ENCODE peak calls at places on chromosomes 6 and 20, in ten cellular contexts. One of them, this sample, is unnamed.

GRCh38 chr20:38673731-38674177 is 50.5 kb upstream of the SLC32A1 start:
- DNase-seq in HCT116: no peak
- DNase-seq in GM13977: no peak
- DNase-seq in progenitor cell of endocrine pancreas: no peak
- DNase-seq in activated B cell treated with CpG ODN at 0.5 μM for 24 hours: peak
- DNase-seq in Peyer's patch: no peak
- DNase-seq in thyroid gland: no peak
- DNase-seq in adrenal gland: no peak
- DNase-seq in CD8-positive, alpha-beta T cell: no peak
- DNase-seq in GM13976: peak
- DNase-seq in this sample: no peak

GRCh38 chr20:58264271-58264670 is 35.8 kb upstream of the ANKRD60 start:
- DNase-seq in adrenal gland: no peak
- DNase-seq in GM13976: no peak
- DNase-seq in progenitor cell of endocrine pancreas: no peak
- DNase-seq in GM13977: no peak
- DNase-seq in HCT116: no peak
- DNase-seq in CD8-positive, alpha-beta T cell: no peak
- DNase-seq in thyroid gland: no peak
- DNase-seq in Peyer's patch: no peak
- DNase-seq in activated B cell treated with CpG ODN at 0.5 μM for 24 hours: no peak
- DNase-seq in this sample: no peak

GRCh38 chr20:8782804-8783203 is 286.1 kb upstream of the PLCB4 start:
- DNase-seq in Peyer's patch: no peak
- DNase-seq in HCT116: no peak
- DNase-seq in adrenal gland: no peak
- DNase-seq in thyroid gland: no peak
- DNase-seq in CD8-positive, alpha-beta T cell: no peak
- DNase-seq in activated B cell treated with CpG ODN at 0.5 μM for 24 hours: no peak
- DNase-seq in GM13977: no peak
- DNase-seq in progenitor cell of endocrine pancreas: no peak
- DNase-seq in GM13976: no peak
- DNase-seq in this sample: no peak

GRCh38 chr20:25750765-25751696 is 54.4 kb upstream of the ZNF337 start:
- DNase-seq in activated B cell treated with CpG ODN at 0.5 μM for 24 hours: peak
- DNase-seq in HCT116: no peak
- DNase-seq in GM13977: no peak
- DNase-seq in CD8-positive, alpha-beta T cell: peak
- DNase-seq in thyroid gland: peak
- DNase-seq in Peyer's patch: no peak
- DNase-seq in adrenal gland: peak
- DNase-seq in progenitor cell of endocrine pancreas: no peak
- DNase-seq in GM13976: peak
- DNase-seq in this sample: peak

GRCh38 chr6:25499851-25500250 is 152.2 kb upstream of the SCGN start:
- DNase-seq in Peyer's patch: no peak
- DNase-seq in CD8-positive, alpha-beta T cell: no peak
- DNase-seq in HCT116: no peak
- DNase-seq in GM13976: no peak
- DNase-seq in progenitor cell of endocrine pancreas: no peak
- DNase-seq in thyroid gland: no peak
- DNase-seq in activated B cell treated with CpG ODN at 0.5 μM for 24 hours: no peak
- DNase-seq in adrenal gland: no peak
- DNase-seq in GM13977: no peak
- DNase-seq in this sample: peak

GRCh38 chr6:160357088-160357487 is 8.9 kb downstream of the SLC22A3 start:
- DNase-seq in activated B cell treated with CpG ODN at 0.5 μM for 24 hours: no peak
- DNase-seq in GM13977: no peak
- DNase-seq in Peyer's patch: no peak
- DNase-seq in progenitor cell of endocrine pancreas: no peak
- DNase-seq in HCT116: no peak
- DNase-seq in thyroid gland: no peak
- DNase-seq in GM13976: no peak
- DNase-seq in adrenal gland: no peak
- DNase-seq in CD8-positive, alpha-beta T cell: no peak
- DNase-seq in this sample: no peak

GRCh38 chr6:119501798-119502483 is 152.4 kb upstream of the MAN1A1 start:
- DNase-seq in CD8-positive, alpha-beta T cell: no peak
- DNase-seq in adrenal gland: no peak
- DNase-seq in thyroid gland: no peak
- DNase-seq in activated B cell treated with CpG ODN at 0.5 μM for 24 hours: no peak
- DNase-seq in GM13976: no peak
- DNase-seq in progenitor cell of endocrine pancreas: no peak
- DNase-seq in HCT116: no peak
- DNase-seq in Peyer's patch: no peak
- DNase-seq in GM13977: no peak
- DNase-seq in this sample: no peak

GRCh38 chr6:39320370-39320984 is 2.0 kb downstream of the KCNK16 start:
- DNase-seq in progenitor cell of endocrine pancreas: no peak
- DNase-seq in adrenal gland: no peak
- DNase-seq in GM13977: no peak
- DNase-seq in HCT116: no peak
- DNase-seq in Peyer's patch: no peak
- DNase-seq in GM13976: no peak
- DNase-seq in thyroid gland: no peak
- DNase-seq in activated B cell treated with CpG ODN at 0.5 μM for 24 hours: no peak
- DNase-seq in CD8-positive, alpha-beta T cell: no peak
- DNase-seq in this sample: no peak

GRCh38 chr20:46953596-46953995 is 59.0 kb downstream of the EYA2 start:
- DNase-seq in HCT116: no peak
- DNase-seq in Peyer's patch: no peak
- DNase-seq in thyroid gland: no peak
- DNase-seq in GM13976: no peak
- DNase-seq in activated B cell treated with CpG ODN at 0.5 μM for 24 hours: no peak
- DNase-seq in adrenal gland: no peak
- DNase-seq in GM13977: no peak
- DNase-seq in progenitor cell of endocrine pancreas: no peak
- DNase-seq in CD8-positive, alpha-beta T cell: no peak
- DNase-seq in this sample: no peak

GRCh38 chr20:46951840-46952497 is 57.3 kb downstream of the EYA2 start:
- DNase-seq in Peyer's patch: no peak
- DNase-seq in thyroid gland: no peak
- DNase-seq in adrenal gland: no peak
- DNase-seq in GM13976: no peak
- DNase-seq in CD8-positive, alpha-beta T cell: no peak
- DNase-seq in activated B cell treated with CpG ODN at 0.5 μM for 24 hours: no peak
- DNase-seq in HCT116: no peak
- DNase-seq in GM13977: no peak
- DNase-seq in progenitor cell of endocrine pancreas: no peak
- DNase-seq in this sample: no peak

GRCh38 chr20:46955601-46956556 is 61.2 kb downstream of the EYA2 start:
- DNase-seq in GM13976: no peak
- DNase-seq in progenitor cell of endocrine pancreas: no peak
- DNase-seq in HCT116: no peak
- DNase-seq in thyroid gland: no peak
- DNase-seq in adrenal gland: no peak
- DNase-seq in activated B cell treated with CpG ODN at 0.5 μM for 24 hours: no peak
- DNase-seq in CD8-positive, alpha-beta T cell: no peak
- DNase-seq in GM13977: no peak
- DNase-seq in Peyer's patch: no peak
- DNase-seq in this sample: no peak

GRCh38 chr20:46951405-46951804 is 56.8 kb downstream of the EYA2 start:
- DNase-seq in progenitor cell of endocrine pancreas: no peak
- DNase-seq in GM13976: no peak
- DNase-seq in thyroid gland: no peak
- DNase-seq in GM13977: no peak
- DNase-seq in HCT116: no peak
- DNase-seq in Peyer's patch: no peak
- DNase-seq in adrenal gland: no peak
- DNase-seq in CD8-positive, alpha-beta T cell: no peak
- DNase-seq in activated B cell treated with CpG ODN at 0.5 μM for 24 hours: no peak
- DNase-seq in this sample: no peak

GRCh38 chr20:46954490-46955038 is 59.9 kb downstream of the EYA2 start:
- DNase-seq in HCT116: no peak
- DNase-seq in progenitor cell of endocrine pancreas: no peak
- DNase-seq in thyroid gland: no peak
- DNase-seq in adrenal gland: no peak
- DNase-seq in GM13976: no peak
- DNase-seq in CD8-positive, alpha-beta T cell: no peak
- DNase-seq in GM13977: no peak
- DNase-seq in Peyer's patch: no peak
- DNase-seq in activated B cell treated with CpG ODN at 0.5 μM for 24 hours: no peak
- DNase-seq in this sample: no peak
- TF ChIP-seq CTCF in HCT116: no peak
- TF ChIP-seq CTCF in progenitor cell of endocrine pancreas: no peak
- TF ChIP-seq CTCF in thyroid gland: no peak
- TF ChIP-seq CTCF in adrenal gland: no peak
- TF ChIP-seq CTCF in GM13976: no peak
- TF ChIP-seq CTCF in CD8-positive, alpha-beta T cell: no peak
- TF ChIP-seq CTCF in GM13977: no peak
- TF ChIP-seq CTCF in Peyer's patch: no peak
- TF ChIP-seq CTCF in activated B cell treated with CpG ODN at 0.5 μM for 24 hours: no peak
- TF ChIP-seq CTCF in this sample: no peak

DNA sequence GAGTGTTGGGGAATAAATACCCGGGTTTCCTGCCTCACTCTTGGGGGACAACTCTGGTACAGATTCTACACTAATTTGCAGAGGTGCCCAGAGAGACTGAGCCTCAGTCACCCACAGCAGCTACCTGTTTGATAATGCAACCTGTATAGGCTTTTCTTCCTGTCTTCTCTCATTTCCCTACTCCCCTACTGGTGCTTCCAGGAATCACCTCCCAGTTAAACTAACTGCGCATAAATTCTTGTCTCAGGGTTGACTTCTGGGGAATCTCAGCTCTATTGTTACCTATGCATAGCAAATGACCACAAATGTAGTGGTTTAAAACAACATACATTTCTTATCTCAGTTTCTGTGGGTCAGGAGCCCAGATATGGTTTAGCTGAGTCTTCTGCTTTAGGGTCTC is 11.3 kb downstream of the OCSTAMP start:
- DNase-seq in activated B cell treated with CpG ODN at 0.5 μM for 24 hours: no peak
- DNase-seq in Peyer's patch: no peak
- DNase-seq in adrenal gland: no peak
- DNase-seq in CD8-positive, alpha-beta T cell: no peak
- DNase-seq in thyroid gland: no peak
- DNase-seq in progenitor cell of endocrine pancreas: no peak
- DNase-seq in HCT116: no peak
- DNase-seq in GM13976: no peak
- DNase-seq in GM13977: no peak
- DNase-seq in this sample: no peak
- TF ChIP-seq CTCF in activated B cell treated with CpG ODN at 0.5 μM for 24 hours: no peak
- TF ChIP-seq CTCF in Peyer's patch: no peak
- TF ChIP-seq CTCF in adrenal gland: no peak
- TF ChIP-seq CTCF in CD8-positive, alpha-beta T cell: no peak
- TF ChIP-seq CTCF in thyroid gland: no peak
- TF ChIP-seq CTCF in progenitor cell of endocrine pancreas: peak
- TF ChIP-seq CTCF in HCT116: peak
- TF ChIP-seq CTCF in GM13976: no peak
- TF ChIP-seq CTCF in GM13977: no peak
- TF ChIP-seq CTCF in this sample: no peak

GRCh38 chr6:125784365-125784764 is 6.4 kb upstream of the NCOA7 start:
- DNase-seq in CD8-positive, alpha-beta T cell: no peak
- DNase-seq in activated B cell treated with CpG ODN at 0.5 μM for 24 hours: no peak
- DNase-seq in GM13977: no peak
- DNase-seq in thyroid gland: no peak
- DNase-seq in progenitor cell of endocrine pancreas: no peak
- DNase-seq in GM13976: no peak
- DNase-seq in adrenal gland: no peak
- DNase-seq in HCT116: no peak
- DNase-seq in Peyer's patch: no peak
- DNase-seq in this sample: no peak

GRCh38 chr6:125789167-125789566 is 1.6 kb upstream of the NCOA7 start:
- DNase-seq in GM13977: no peak
- DNase-seq in Peyer's patch: peak
- DNase-seq in thyroid gland: peak
- DNase-seq in HCT116: no peak
- DNase-seq in activated B cell treated with CpG ODN at 0.5 μM for 24 hours: no peak
- DNase-seq in GM13976: no peak
- DNase-seq in progenitor cell of endocrine pancreas: no peak
- DNase-seq in adrenal gland: peak
- DNase-seq in CD8-positive, alpha-beta T cell: no peak
- DNase-seq in this sample: no peak

GRCh38 chr6:125789576-125790402 is 971 bp upstream of the NCOA7 start:
- DNase-seq in CD8-positive, alpha-beta T cell: peak
- DNase-seq in progenitor cell of endocrine pancreas: no peak
- DNase-seq in thyroid gland: peak
- DNase-seq in GM13977: peak
- DNase-seq in activated B cell treated with CpG ODN at 0.5 μM for 24 hours: peak
- DNase-seq in Peyer's patch: peak
- DNase-seq in adrenal gland: peak
- DNase-seq in GM13976: peak
- DNase-seq in HCT116: no peak
- DNase-seq in this sample: peak

GRCh38 chr6:125790403-125791150 is at the start of gene NCOA7:
- DNase-seq in Peyer's patch: peak
- DNase-seq in CD8-positive, alpha-beta T cell: peak
- DNase-seq in adrenal gland: peak
- DNase-seq in progenitor cell of endocrine pancreas: peak
- DNase-seq in GM13977: peak
- DNase-seq in activated B cell treated with CpG ODN at 0.5 μM for 24 hours: peak
- DNase-seq in GM13976: peak
- DNase-seq in thyroid gland: peak
- DNase-seq in HCT116: no peak
- DNase-seq in this sample: no peak

GRCh38 chr6:125787791-125788190 is 3.0 kb upstream of the NCOA7 start:
- DNase-seq in GM13977: no peak
- DNase-seq in thyroid gland: no peak
- DNase-seq in adrenal gland: peak
- DNase-seq in GM13976: no peak
- DNase-seq in progenitor cell of endocrine pancreas: no peak
- DNase-seq in CD8-positive, alpha-beta T cell: no peak
- DNase-seq in activated B cell treated with CpG ODN at 0.5 μM for 24 hours: no peak
- DNase-seq in Peyer's patch: no peak
- DNase-seq in HCT116: no peak
- DNase-seq in this sample: no peak
- TF ChIP-seq CTCF in GM13977: peak
- TF ChIP-seq CTCF in thyroid gland: no peak
- TF ChIP-seq CTCF in adrenal gland: peak
- TF ChIP-seq CTCF in GM13976: peak
- TF ChIP-seq CTCF in progenitor cell of endocrine pancreas: peak
- TF ChIP-seq CTCF in CD8-positive, alpha-beta T cell: no peak
- TF ChIP-seq CTCF in activated B cell treated with CpG ODN at 0.5 μM for 24 hours: no peak
- TF ChIP-seq CTCF in Peyer's patch: no peak
- TF ChIP-seq CTCF in HCT116: peak
- TF ChIP-seq CTCF in this sample: peak

GRCh38 chr20:21703740-21704407 is 1.6 kb upstream of the PAX1 start:
- DNase-seq in Peyer's patch: no peak
- DNase-seq in progenitor cell of endocrine pancreas: no peak
- DNase-seq in HCT116: no peak
- DNase-seq in thyroid gland: no peak
- DNase-seq in CD8-positive, alpha-beta T cell: no peak
- DNase-seq in GM13976: no peak
- DNase-seq in adrenal gland: no peak
- DNase-seq in GM13977: no peak
- DNase-seq in activated B cell treated with CpG ODN at 0.5 μM for 24 hours: no peak
- DNase-seq in this sample: no peak

GRCh38 chr20:21706345-21707195 is 1.1 kb downstream of the PAX1 start:
- DNase-seq in progenitor cell of endocrine pancreas: no peak
- DNase-seq in activated B cell treated with CpG ODN at 0.5 μM for 24 hours: no peak
- DNase-seq in Peyer's patch: no peak
- DNase-seq in GM13976: no peak
- DNase-seq in adrenal gland: no peak
- DNase-seq in HCT116: no peak
- DNase-seq in thyroid gland: no peak
- DNase-seq in GM13977: no peak
- DNase-seq in CD8-positive, alpha-beta T cell: no peak
- DNase-seq in this sample: no peak

GRCh38 chr20:21702553-21703467 is 2.7 kb upstream of the PAX1 start:
- DNase-seq in GM13977: no peak
- DNase-seq in Peyer's patch: no peak
- DNase-seq in activated B cell treated with CpG ODN at 0.5 μM for 24 hours: no peak
- DNase-seq in thyroid gland: peak
- DNase-seq in adrenal gland: peak
- DNase-seq in CD8-positive, alpha-beta T cell: no peak
- DNase-seq in GM13976: peak
- DNase-seq in progenitor cell of endocrine pancreas: peak
- DNase-seq in HCT116: no peak
- DNase-seq in this sample: no peak

GRCh38 chr20:21705466-21706344 is at the start of gene PAX1:
- DNase-seq in HCT116: no peak
- DNase-seq in GM13976: no peak
- DNase-seq in progenitor cell of endocrine pancreas: no peak
- DNase-seq in CD8-positive, alpha-beta T cell: no peak
- DNase-seq in activated B cell treated with CpG ODN at 0.5 μM for 24 hours: no peak
- DNase-seq in Peyer's patch: no peak
- DNase-seq in adrenal gland: no peak
- DNase-seq in GM13977: no peak
- DNase-seq in thyroid gland: peak
- DNase-seq in this sample: no peak

DNA sequence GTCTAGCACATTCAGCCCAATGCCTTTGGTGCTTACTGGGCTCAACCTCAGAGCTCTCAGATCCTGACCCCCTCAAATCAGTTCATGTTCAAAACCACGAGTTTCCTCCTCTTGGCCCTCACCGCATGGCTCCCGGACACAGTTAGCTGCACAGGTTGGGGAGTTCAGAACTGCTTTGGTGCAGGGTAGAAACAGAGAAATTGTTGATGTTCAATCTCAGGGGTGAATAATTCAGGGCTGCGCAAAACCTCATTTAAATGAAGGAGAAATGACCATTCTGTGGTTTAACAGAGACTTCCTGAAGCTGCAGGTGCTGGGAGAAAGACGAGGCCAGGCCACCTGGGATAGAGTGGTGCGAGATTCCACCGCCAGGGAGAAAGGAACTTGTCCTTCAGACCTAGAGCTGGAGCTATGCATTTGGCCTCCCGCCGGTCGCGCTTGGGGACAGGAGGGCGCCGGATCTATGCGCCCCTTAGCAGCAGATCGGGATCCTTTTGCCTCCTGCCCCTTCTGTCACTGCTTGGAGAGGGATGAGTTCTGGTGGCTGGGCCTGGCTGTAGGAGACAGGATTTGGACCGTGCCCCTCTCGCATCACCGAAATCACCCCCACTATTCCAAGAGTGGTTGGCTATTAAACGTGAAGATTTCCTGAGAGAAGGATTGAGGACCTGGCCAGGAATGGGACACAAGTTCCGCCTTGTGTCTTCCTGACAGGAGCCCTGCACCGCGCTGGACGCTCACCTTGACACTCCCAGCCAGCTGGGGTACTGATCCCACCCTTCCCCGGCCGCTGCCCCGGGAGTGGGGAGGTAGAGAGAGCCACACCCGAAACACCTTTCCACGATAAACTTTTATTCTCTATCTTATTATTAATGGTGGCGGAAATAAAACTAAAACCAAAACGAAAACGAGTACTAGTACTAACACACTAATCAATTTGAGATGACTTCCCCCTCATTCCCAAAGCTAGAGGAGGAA is 767 bp upstream of the PAX1 start:
- DNase-seq in HCT116: no peak
- DNase-seq in GM13977: no peak
- DNase-seq in Peyer's patch: no peak
- DNase-seq in adrenal gland: no peak
- DNase-seq in thyroid gland: no peak
- DNase-seq in GM13976: no peak
- DNase-seq in progenitor cell of endocrine pancreas: no peak
- DNase-seq in CD8-positive, alpha-beta T cell: no peak
- DNase-seq in activated B cell treated with CpG ODN at 0.5 μM for 24 hours: no peak
- DNase-seq in this sample: no peak
- TF ChIP-seq CTCF in HCT116: no peak
- TF ChIP-seq CTCF in GM13977: no peak
- TF ChIP-seq CTCF in Peyer's patch: no peak
- TF ChIP-seq CTCF in adrenal gland: no peak
- TF ChIP-seq CTCF in thyroid gland: no peak
- TF ChIP-seq CTCF in GM13976: no peak
- TF ChIP-seq CTCF in progenitor cell of endocrine pancreas: no peak
- TF ChIP-seq CTCF in CD8-positive, alpha-beta T cell: no peak
- TF ChIP-seq CTCF in activated B cell treated with CpG ODN at 0.5 μM for 24 hours: no peak
- TF ChIP-seq CTCF in this sample: no peak